ENCODE peak calls at places on chromosomes 6 and 20, in seven cellular contexts. N is sigmoid colon, H is cardiac muscle cell, K is foreskin fibroblast, G is uterus, R is endothelial cell of umbilical vein, P is GM23338. C is an unnamed sample.

GRCh38 chr6:127397729-127398609 is 54.6 kb upstream of the ECHDC1 start:
- DNase-seq in K (no peak), G (no peak), R (no peak), H (peak; percentile 51), P (no peak), N (no peak), C (no peak)

GRCh38 chr6:169669889-169670288 is 31.9 kb downstream of the WDR27 start:
- DNase-seq in R (peak; percentile 98), K (peak; percentile 31), H (peak; percentile 69), G (no peak), N (no peak), P (no peak), C (no peak)

GRCh38 chr6:53441761-53442160 is 93.0 kb upstream of the ELOVL5 start:
- DNase-seq in P (no peak), G (no peak), H (peak; percentile 57), K (peak; percentile 68), N (no peak), R (no peak), C (no peak)

GRCh38 chr20:58709013-58709702 is 16.6 kb downstream of the NPEPL1 start:
- DNase-seq in R (no peak), H (no peak), G (no peak), P (no peak), N (peak; percentile 17), K (no peak), C (no peak)

GRCh38 chr6:119671105-119671504 is 321.5 kb upstream of the MAN1A1 start:
- DNase-seq in G (no peak), N (no peak), P (peak; percentile 17), R (no peak), K (no peak), H (no peak), C (no peak)

GRCh38 chr20:34525709-34526416 is 9.6 kb downstream of the DYNLRB1 start:
- DNase-seq in P (no peak), H (peak; percentile 96), N (peak; percentile 95), R (peak; percentile 99), K (peak; percentile 99), G (peak; percentile 90), C (no peak)

GRCh38 chr6:159819098-159819497 is 19.0 kb downstream of the PNLDC1 start:
- DNase-seq in K (no peak), N (no peak), G (no peak), R (no peak), H (no peak), P (no peak), C (no peak)

GRCh38 chr20:10672579-10673127 is 1.1 kb downstream of the JAG1 start:
- DNase-seq in N (peak; percentile 86), K (peak; percentile 80), H (peak; percentile 73), G (peak; percentile 57), P (peak; percentile 64), R (peak; percentile 62), C (peak; percentile 71)

GRCh38 chr6:28922841-28923317 is 906 bp downstream of the TRIM27 start:
- DNase-seq in R (peak; percentile 77), K (peak; percentile 63), P (peak; percentile 63), N (no peak), H (peak; percentile 56), G (peak; percentile 29), C (peak; percentile 69)

GRCh38 chr6:148747145-148747492 is 289 bp downstream of the UST start:
- DNase-seq in P (peak; percentile 49), N (peak; percentile 83), K (peak; percentile 86), G (peak; percentile 65), R (peak; percentile 14), H (peak; percentile 72), C (no peak)

GRCh38 chr20:10398834-10399369 is 35.1 kb downstream of the MKKS start:
- DNase-seq in P (peak; percentile 7), R (no peak), N (no peak), G (no peak), H (no peak), K (no peak), C (no peak)

GRCh38 chr6:225121-225721 is 67.1 kb upstream of the DUSP22 start:
- DNase-seq in N (no peak), R (no peak), K (no peak), P (no peak), G (no peak), H (no peak), C (peak; percentile 90)

GRCh38 chr6:43873806-43874714 is 104.0 kb downstream of the VEGFA start:
- DNase-seq in H (no peak), N (no peak), G (no peak), K (no peak), P (no peak), R (no peak), C (no peak)

GRCh38 chr20:63831696-63832686 is 927 bp upstream of the ZBTB46 start:
- DNase-seq in G (peak; percentile 58), R (no peak), K (peak; percentile 37), N (no peak), H (peak; percentile 59), P (peak; percentile 75), C (no peak)

GRCh38 chr6:28383235-28384142 is 16.1 kb downstream of the ZSCAN12 start:
- DNase-seq in K (peak; percentile 89), H (peak; percentile 92), R (peak; percentile 93), G (peak; percentile 80), N (peak; percentile 94), P (peak; percentile 98), C (peak; percentile 86)

GRCh38 chr6:117317261-117317660 is 51.9 kb downstream of the VGLL2 start:
- DNase-seq in H (peak; percentile 11), K (peak; percentile 26), P (peak; percentile 76), G (no peak), N (no peak), R (no peak), C (peak; percentile 19)

GRCh38 chr20:48667889-48668413 is 159.8 kb downstream of the PREX1 start:
- DNase-seq in N (no peak), G (no peak), K (peak; percentile 23), P (no peak), H (peak; percentile 53), R (peak; percentile 55), C (no peak)

DNA sequence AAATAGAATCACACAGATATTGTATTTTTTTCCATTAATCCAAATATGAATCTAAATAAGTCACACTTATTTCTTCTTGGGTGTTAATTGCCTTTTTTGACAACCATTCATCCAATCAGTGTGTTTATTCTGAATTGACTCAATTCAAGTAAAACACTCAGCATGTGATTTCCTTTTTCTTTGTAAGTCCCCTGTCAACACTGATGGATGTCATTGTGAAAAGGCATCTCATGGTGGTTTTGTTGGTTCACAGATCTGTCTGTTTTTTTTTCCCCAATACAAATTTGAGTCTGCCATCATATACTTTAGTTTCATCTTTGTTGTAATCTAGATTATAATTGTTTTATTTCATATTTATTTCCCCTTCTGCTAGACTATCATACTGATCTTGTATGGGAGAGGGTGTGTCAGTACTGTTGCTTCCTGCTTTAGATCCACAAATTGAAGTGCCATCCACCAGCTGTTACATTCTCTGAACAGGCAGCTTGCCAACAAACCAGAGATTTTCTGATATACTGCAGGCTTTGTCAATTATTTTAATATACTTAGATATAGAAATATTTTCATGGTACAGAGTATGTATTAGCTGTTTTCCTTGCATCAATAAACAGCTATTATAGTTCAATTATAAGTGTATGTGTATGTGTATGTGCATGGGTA is 64.2 kb upstream of the FLRT3 start:
- DNase-seq in G (no peak), R (no peak), P (peak; percentile 12), K (peak; percentile 31), N (no peak), H (no peak), C (peak; percentile 8)
- H3K4me3 ChIP-seq in G (no peak overlapping the region), R (no peak overlapping the region), P (no peak overlapping the region), K (no peak overlapping the region), N (no peak overlapping the region), H (no peak overlapping the region), C (no peak overlapping the region)

GRCh38 chr20:3082955-3083952 is 1.3 kb downstream of the AVP start:
- DNase-seq in N (no peak), G (no peak), P (peak; percentile 55), R (no peak), K (no peak), H (no peak), C (no peak)
- H3K4me3 ChIP-seq in N (no peak overlapping the region), G (no peak overlapping the region), P (peak overlapping the region; percentile 61), R (no peak overlapping the region), K (no peak overlapping the region), H (peak overlapping the region; percentile 17), C (no peak overlapping the region)

DNA sequence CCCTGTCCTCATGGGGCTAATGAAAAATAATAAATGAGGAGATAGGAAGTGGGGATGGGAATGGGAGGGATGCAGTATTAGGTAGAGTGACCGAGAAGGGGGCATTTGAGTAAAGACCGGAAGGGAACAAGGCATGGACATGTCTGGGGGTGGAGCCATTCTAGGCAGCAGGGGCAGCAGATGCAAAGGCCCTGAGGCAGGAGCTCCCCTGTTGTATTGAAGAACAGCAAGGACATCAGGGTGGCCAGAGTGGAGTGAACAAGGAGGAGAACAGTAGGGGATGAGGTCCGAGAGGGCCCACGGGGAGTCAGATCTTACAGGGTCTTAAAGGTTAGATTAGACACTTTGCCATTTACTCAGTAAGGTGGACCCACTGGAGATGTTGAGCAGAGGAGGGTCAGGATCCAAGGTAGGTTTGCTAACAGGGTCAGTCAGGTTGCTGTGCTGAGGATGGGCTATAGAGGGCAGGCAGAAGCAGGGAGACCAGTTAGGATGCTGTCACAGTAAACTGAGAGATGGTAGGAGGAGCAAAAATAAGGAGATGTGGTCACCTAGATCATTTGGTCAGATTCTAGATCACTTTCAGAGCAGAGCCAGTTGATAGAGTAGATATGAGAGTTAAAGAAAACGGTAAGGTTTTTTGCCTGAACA is 18.7 kb downstream of the TAF8 start:
- DNase-seq in N (no peak), R (no peak), K (no peak), G (no peak), H (no peak), P (no peak), C (no peak)
- H3K4me3 ChIP-seq in N (no peak overlapping the region), R (no peak overlapping the region), K (no peak overlapping the region), G (no peak overlapping the region), H (no peak overlapping the region), P (no peak overlapping the region), C (no peak overlapping the region)

DNA sequence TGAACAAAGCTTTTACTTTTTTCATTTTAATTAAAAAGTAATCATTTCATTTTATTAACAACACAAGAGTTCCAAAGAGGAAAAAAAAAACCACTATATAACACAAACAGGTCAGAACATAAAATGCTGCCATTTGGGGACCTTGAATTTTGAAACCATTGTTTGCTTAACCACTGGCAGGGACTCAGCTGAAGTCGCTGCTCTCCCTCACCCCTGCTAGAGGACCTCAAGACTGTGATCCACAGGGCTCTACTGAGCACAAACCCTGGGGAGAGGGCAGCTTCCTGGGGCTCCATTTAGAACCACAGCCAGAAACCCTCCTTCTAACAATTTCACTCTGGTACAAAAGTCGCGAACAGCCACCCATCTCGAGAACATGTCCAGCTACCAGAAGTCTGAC is 28.8 kb downstream of the NCOA5 start:
- DNase-seq in P (no peak), N (no peak), K (no peak), R (no peak), G (no peak), H (no peak), C (no peak)
- H3K4me3 ChIP-seq in P (no peak overlapping the region), N (no peak overlapping the region), K (no peak overlapping the region), R (no peak overlapping the region), G (no peak overlapping the region), H (no peak overlapping the region), C (no peak overlapping the region)

GRCh38 chr6:163260911-163261310 is 153.6 kb upstream of the QKI start:
- DNase-seq in K (no peak), H (no peak), N (no peak), G (no peak), P (peak; percentile 55), R (no peak), C (no peak)
- H3K4me3 ChIP-seq in K (no peak overlapping the region), H (no peak overlapping the region), N (no peak overlapping the region), G (no peak overlapping the region), P (peak overlapping the region; percentile 41), R (peak overlapping the region; percentile 38), C (no peak overlapping the region)

DNA sequence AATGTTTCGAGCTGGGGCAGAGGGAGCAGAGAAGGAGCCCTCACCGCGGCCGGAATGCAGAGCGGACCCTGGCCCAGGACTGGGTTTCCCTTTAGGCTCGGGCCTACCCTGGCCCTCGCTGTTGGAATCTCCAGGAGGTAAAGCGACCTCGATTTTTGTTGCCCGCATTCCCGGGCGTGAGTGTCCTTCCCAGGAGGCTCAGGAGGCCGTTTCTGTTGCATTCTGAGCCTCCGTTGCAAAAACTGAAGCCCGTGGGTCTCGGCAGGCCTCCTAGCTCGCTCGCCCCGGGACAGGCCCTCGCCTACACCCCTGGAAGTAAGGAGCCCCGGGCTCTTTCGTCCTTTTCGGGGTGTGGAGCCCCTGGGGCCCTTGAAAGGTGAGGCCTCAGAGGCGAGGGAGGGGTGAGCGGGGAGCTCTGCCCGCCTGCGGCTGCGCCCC is 2.2 kb downstream of the NR2E1 start:
- DNase-seq in H (no peak), N (no peak), P (peak; percentile 69), K (no peak), R (no peak), G (no peak), C (no peak)
- H3K4me3 ChIP-seq in H (no peak overlapping the region), N (no peak overlapping the region), P (peak overlapping the region; percentile 62), K (no peak overlapping the region), R (no peak overlapping the region), G (no peak overlapping the region), C (no peak overlapping the region)

C was measured in GM12865.